ENCODE peak calls at places on chromosomes 6 and 20, in four cellular contexts. C is fibroblast of mammary gland, D is uterus, V is cardiac muscle cell. Q is an unnamed sample.

GRCh38 chr6:165988306-165988756 is 179.3 kb downstream of the TBXT start:
- DNase-seq in C (no peak), D (no peak), V (no peak), Q (no peak)

GRCh38 chr6:124819340-124819739 is 142.9 kb upstream of the RNF217 start:
- DNase-seq in C (no peak), D (no peak), V (no peak), Q (no peak)

GRCh38 chr20:44495257-44495656 is 19.6 kb downstream of the TTPAL start:
- DNase-seq in C (peak; percentile 94), D (no peak), V (peak; percentile 73), Q (peak; percentile 98)

GRCh38 chr6:628772-629171 is 28.1 kb downstream of the HUS1B start:
- DNase-seq in C (no peak), D (no peak), V (no peak), Q (no peak)

GRCh38 chr20:57298457-57298856 is 31.1 kb upstream of the SPO11 start:
- DNase-seq in C (no peak), D (no peak), V (no peak), Q (no peak)

GRCh38 chr20:32203556-32204484 is 3.7 kb downstream of the PLAGL2 start:
- DNase-seq in C (peak; percentile 63), D (peak; percentile 73), V (peak; percentile 52), Q (peak; percentile 36)

GRCh38 chr6:12715437-12715836 is 1.1 kb upstream of the PHACTR1 start:
- DNase-seq in C (no peak), D (no peak), V (no peak), Q (no peak)

GRCh38 chr6:113774122-113774835 is 82.9 kb upstream of the MARCKS start:
- DNase-seq in C (peak; percentile 62), D (no peak), V (peak; percentile 61), Q (peak; percentile 87)

GRCh38 chr6:139625998-139626975 is 251.8 kb upstream of the CITED2 start:
- DNase-seq in C (peak; percentile 12), D (no peak), V (peak; percentile 85), Q (peak; percentile 17)

GRCh38 chr20:3980260-3981131 is 34.9 kb downstream of the RNF24 start:
- DNase-seq in C (peak; percentile 74), D (no peak), V (peak; percentile 68), Q (peak; percentile 76)

GRCh38 chr20:47196091-47197081 is 160.1 kb downstream of the ZMYND8 start:
- DNase-seq in C (peak; percentile 61), D (peak; percentile 51), V (peak; percentile 78), Q (peak; percentile 76)

GRCh38 chr6:21769405-21769851 is 175.9 kb downstream of the SOX4 start:
- DNase-seq in C (peak; percentile 94), D (peak; percentile 46), V (peak; percentile 99), Q (peak; percentile 92)

GRCh38 chr6:165906-166305 is 126.4 kb upstream of the DUSP22 start:
- DNase-seq in C (no peak), D (no peak), V (peak; percentile 18), Q (peak; percentile 43)

GRCh38 chr6:130675072-130675471 is 152.1 kb upstream of the SMLR1 start:
- DNase-seq in C (peak; percentile 74), D (no peak), V (peak; percentile 82), Q (peak; percentile 95)

GRCh38 chr20:32139947-32140346 is 30.4 kb downstream of the TM9SF4 start:
- DNase-seq in C (no peak), D (no peak), V (no peak), Q (no peak)

GRCh38 chr6:52995913-52996685 is 1.0 kb upstream of the GSTA4 start:
- DNase-seq in C (peak; percentile 88), D (peak; percentile 39), V (peak; percentile 87), Q (peak; percentile 91)

GRCh38 chr20:23059831-23060230 is 10.4 kb upstream of the THBD start:
- DNase-seq in C (no peak), D (no peak), V (no peak), Q (no peak)

GRCh38 chr6:90973158-90973557 is 386.3 kb upstream of the MAP3K7 start:
- DNase-seq in C (no peak), D (no peak), V (no peak), Q (no peak)

GRCh38 chr6:38034269-38034914 is 214.9 kb downstream of the ZFAND3 start:
- DNase-seq in C (peak; percentile 74), D (no peak), V (peak; percentile 73), Q (peak; percentile 87)

GRCh38 chr6:125906158-125906998 is 50.2 kb upstream of the HINT3 start:
- DNase-seq in C (peak; percentile 38), D (no peak), V (peak; percentile 62), Q (peak; percentile 61)

GRCh38 chr6:167731731-167732422 is 94.8 kb upstream of the AFDN start:
- DNase-seq in C (no peak), D (no peak), V (no peak), Q (no peak)

GRCh38 chr6:104995989-104996617 is 39.2 kb downstream of the LIN28B start:
- DNase-seq in C (peak; percentile 37), D (no peak), V (peak; percentile 51), Q (peak; percentile 92)

GRCh38 chr20:48026981-48027592 is 241.8 kb upstream of the SULF2 start:
- DNase-seq in C (peak; percentile 44), D (no peak), V (peak; percentile 32), Q (no peak)

GRCh38 chr6:170243791-170244291 is 47.0 kb downstream of the DLL1 start:
- DNase-seq in C (peak; percentile 9), D (no peak), V (no peak), Q (peak; percentile 26)

GRCh38 chr6:35736293-35736894 is 438 bp upstream of the ARMC12 start:
- DNase-seq in C (peak; percentile 61), D (peak; percentile 84), V (peak; percentile 73), Q (peak; percentile 73)

GRCh38 chr6:56752009-56752408 is 109.3 kb upstream of the DST start:
- DNase-seq in C (peak; percentile 86), D (no peak), V (peak; percentile 47), Q (peak; percentile 71)

GRCh38 chr20:32777177-32777956 is 15.2 kb downstream of the DNMT3B start:
- DNase-seq in C (no peak), D (no peak), V (no peak), Q (no peak)

GRCh38 chr20:20521736-20522135 is 153.8 kb downstream of the INSM1 start:
- DNase-seq in C (no peak), D (no peak), V (no peak), Q (no peak)

GRCh38 chr20:20520776-20521175 is 152.9 kb downstream of the INSM1 start:
- DNase-seq in C (peak; percentile 75), D (no peak), V (peak; percentile 6), Q (peak; percentile 16)

GRCh38 chr20:20518263-20518662 is 150.4 kb downstream of the INSM1 start:
- DNase-seq in C (no peak), D (no peak), V (no peak), Q (no peak)

GRCh38 chr20:20517296-20517695 is 149.4 kb downstream of the INSM1 start:
- DNase-seq in C (no peak), D (no peak), V (no peak), Q (no peak)

GRCh38 chr20:20519269-20519668 is 151.4 kb downstream of the INSM1 start:
- DNase-seq in C (no peak), D (no peak), V (no peak), Q (no peak)
- H3K4me3 ChIP-seq in C (no peak overlapping the region), D (no peak overlapping the region), V (no peak overlapping the region), Q (no peak overlapping the region)

GRCh38 chr6:157343732-157344131 is 20.4 kb upstream of the TMEM242 start:
- DNase-seq in C (no peak), D (no peak), V (no peak), Q (no peak)

GRCh38 chr6:157337766-157338165 is 14.4 kb upstream of the TMEM242 start:
- DNase-seq in C (no peak), D (no peak), V (no peak), Q (no peak)

GRCh38 chr6:157335829-157336228 is 12.5 kb upstream of the TMEM242 start:
- DNase-seq in C (no peak), D (no peak), V (no peak), Q (no peak)

GRCh38 chr6:157333956-157334355 is 10.6 kb upstream of the TMEM242 start:
- DNase-seq in C (no peak), D (no peak), V (no peak), Q (no peak)

GRCh38 chr6:157339432-157339831 is 16.1 kb upstream of the TMEM242 start:
- DNase-seq in C (no peak), D (no peak), V (no peak), Q (no peak)
- TF ChIP-seq CTCF in C (no peak), D (no peak), V (peak; percentile 15), Q (peak; percentile 38)

DNA sequence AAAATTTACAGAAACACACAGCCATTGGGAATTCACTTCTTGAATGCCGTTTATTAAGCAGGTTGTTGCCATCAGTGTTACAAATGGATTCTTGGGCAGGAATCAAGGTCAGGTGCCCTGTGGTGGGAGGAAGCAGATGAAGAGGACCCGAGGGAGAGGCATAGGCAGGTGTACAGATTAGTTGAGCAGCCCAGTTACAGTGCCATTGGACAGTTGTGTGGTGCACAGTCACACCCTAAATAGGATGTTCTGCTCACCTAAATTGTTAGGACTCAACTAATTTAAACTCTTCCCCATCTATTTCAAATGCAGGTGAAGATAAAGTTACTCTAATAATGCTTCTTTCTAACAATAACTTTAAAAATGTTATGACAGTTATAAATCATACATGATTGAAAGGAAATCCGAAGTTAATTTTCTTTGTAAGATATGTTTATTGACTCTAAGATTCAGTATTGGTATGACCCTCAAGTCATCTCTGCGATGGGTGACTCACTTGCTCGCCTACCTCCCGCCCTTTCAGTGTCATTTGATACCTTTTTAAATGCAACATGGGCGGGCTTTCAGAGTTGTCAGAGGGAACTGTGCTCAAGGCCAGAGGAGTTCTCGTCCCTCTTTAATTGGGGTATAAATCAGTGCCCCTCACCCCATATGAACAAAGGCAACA is 35.0 kb downstream of the DSE start:
- DNase-seq in C (peak; percentile 86), D (no peak), V (peak; percentile 41), Q (peak; percentile 74)
- H3K4me3 ChIP-seq in C (no peak overlapping the region), D (no peak overlapping the region), V (no peak overlapping the region), Q (no peak overlapping the region)

GRCh38 chr20:53412600-53413187 is 180.9 kb downstream of the ZNF217 start:
- DNase-seq in C (no peak), D (no peak), V (no peak), Q (no peak)

GRCh38 chr20:53411129-53411528 is 182.5 kb downstream of the ZNF217 start:
- DNase-seq in C (no peak), D (no peak), V (no peak), Q (no peak)

GRCh38 chr20:53408728-53409157 is 184.9 kb downstream of the ZNF217 start:
- DNase-seq in C (peak; percentile 54), D (no peak), V (peak; percentile 25), Q (peak; percentile 11)

GRCh38 chr20:53409177-53409576 is 184.5 kb downstream of the ZNF217 start:
- DNase-seq in C (peak; percentile 57), D (no peak), V (no peak), Q (no peak)

GRCh38 chr20:53413188-53413631 is 180.4 kb downstream of the ZNF217 start:
- DNase-seq in C (no peak), D (no peak), V (no peak), Q (peak; percentile 31)
- TF ChIP-seq CTCF in C (no peak), D (no peak), V (peak; percentile 15), Q (peak; percentile 59)

DNA sequence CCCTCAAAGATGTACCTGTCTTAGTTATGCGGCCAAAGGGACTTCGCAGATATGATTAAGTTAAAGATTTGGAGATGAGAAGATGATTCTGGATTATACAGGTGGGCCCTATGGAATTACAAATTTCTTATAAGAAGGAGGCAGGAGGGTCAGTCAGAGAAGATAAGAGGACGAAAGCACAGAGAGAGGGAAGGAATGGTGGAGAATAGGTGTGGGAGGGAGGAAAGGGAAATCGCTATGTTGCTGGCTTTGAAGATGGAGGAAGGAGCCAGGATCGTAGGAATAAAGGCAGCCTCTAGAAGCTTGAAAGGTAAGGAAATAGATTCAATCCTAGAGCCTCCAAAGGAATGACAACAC is 1.2 kb upstream of the TSPYL1 start:
- DNase-seq in C (no peak), D (no peak), V (no peak), Q (no peak)
- H3K4me3 ChIP-seq in C (no peak overlapping the region), D (no peak overlapping the region), V (no peak overlapping the region), Q (peak overlapping the region; percentile 92)

GRCh38 chr20:7269452-7269851 is 502.0 kb downstream of the BMP2 start:
- DNase-seq in C (no peak), D (no peak), V (no peak), Q (no peak)
- TF ChIP-seq CTCF in C (no peak), D (no peak), V (no peak), Q (no peak)

Q was measured in choroid plexus epithelial cell.